ENCODE peak calls at places on chromosome 22, in six cellular contexts. Z is HEK293T; Y is NCI-H524; K is GM10248; N is stimulated activated naive CD4-positive, alpha-beta T cell; L is GM23338. U is an unnamed sample.

GRCh38 chr22:39631381-39631780 is 60.8 kb downstream of the CACNA1I start:
- DNase-seq in Z (no peak), Y (no peak), K (no peak), N (no peak), L (no peak), U (no peak)

GRCh38 chr22:26318975-26319374 is 110.1 kb upstream of the ASPHD2 start:
- DNase-seq in Z (no peak), Y (no peak), K (no peak), N (no peak), L (peak), U (no peak)

GRCh38 chr22:46010177-46010867 is 33.4 kb upstream of the WNT7B start:
- DNase-seq in Z (no peak), Y (no peak), K (no peak), N (no peak), L (no peak), U (no peak)

GRCh38 chr22:23970201-23970641 is 3.5 kb downstream of the DDTL start:
- DNase-seq in Z (no peak), Y (no peak), K (no peak), N (no peak), L (no peak), U (no peak)

GRCh38 chr22:27453688-27454087 is 347.9 kb downstream of the MN1 start:
- DNase-seq in Z (no peak), Y (no peak), K (no peak), N (no peak), L (no peak), U (no peak)

GRCh38 chr22:40392618-40393017 is 22.2 kb downstream of the SGSM3 start:
- DNase-seq in Z (no peak), Y (no peak), K (no peak), N (no peak), L (no peak), U (no peak)

GRCh38 chr22:27124336-27125023 is 467.1 kb downstream of the MIAT start:
- DNase-seq in Z (no peak), Y (peak), K (no peak), N (no peak), L (no peak), U (no peak)

GRCh38 chr22:30602049-30602448 is 4.9 kb upstream of the TCN2 start:
- DNase-seq in Z (no peak), Y (no peak), K (no peak), N (peak), L (peak), U (no peak)

GRCh38 chr22:19232620-19233019 is 54.1 kb upstream of the SLC25A1 start:
- DNase-seq in Z (no peak), Y (no peak), K (no peak), N (no peak), L (no peak), U (no peak)

GRCh38 chr22:24592144-24592845 is 578 bp downstream of the LRRC75B start:
- DNase-seq in Z (no peak), Y (no peak), K (peak), N (no peak), L (peak), U (no peak)

GRCh38 chr22:28269277-28269676 is 350.2 kb upstream of the PITPNB start:
- DNase-seq in Z (no peak), Y (no peak), K (no peak), N (no peak), L (no peak), U (no peak)

GRCh38 chr22:33325232-33326004 is 267.2 kb upstream of the SYN3 start:
- DNase-seq in Z (no peak), Y (no peak), K (peak), N (no peak), L (no peak), U (peak)

GRCh38 chr22:47658182-47658581 is 895.7 kb downstream of the TBC1D22A start:
- DNase-seq in Z (no peak), Y (no peak), K (no peak), N (no peak), L (no peak), U (no peak)

GRCh38 chr22:37581534-37581933 is 1.6 kb upstream of the LGALS2 start:
- DNase-seq in Z (no peak), Y (no peak), K (no peak), N (no peak), L (no peak), U (no peak)

GRCh38 chr22:32794449-32795213 is 6.9 kb upstream of the TIMP3 start:
- DNase-seq in Z (no peak), Y (no peak), K (no peak), N (no peak), L (peak), U (no peak)

GRCh38 chr22:37237371-37238268 is 6.4 kb downstream of the RAC2 start:
- DNase-seq in Z (no peak), Y (no peak), K (no peak), N (peak), L (no peak), U (no peak)

GRCh38 chr22:40681451-40681850 is 2.2 kb downstream of the MCHR1 start:
- DNase-seq in Z (no peak), Y (no peak), K (no peak), N (no peak), L (no peak), U (no peak)

GRCh38 chr22:50577987-50578775 is at the start of gene CPT1B:
- DNase-seq in Z (no peak), Y (no peak), K (no peak), N (no peak), L (peak), U (no peak)

GRCh38 chr22:28599693-28600092 is 79.9 kb downstream of the TTC28 start:
- DNase-seq in Z (no peak), Y (no peak), K (no peak), N (no peak), L (no peak), U (no peak)

GRCh38 chr22:30127749-30128166 is 47.5 kb downstream of the HORMAD2 start:
- DNase-seq in Z (no peak), Y (no peak), K (no peak), N (no peak), L (no peak), U (no peak)

GRCh38 chr22:31276426-31277167 is 15.7 kb downstream of the PIK3IP1 start:
- DNase-seq in Z (no peak), Y (no peak), K (no peak), N (no peak), L (no peak), U (no peak)

GRCh38 chr22:20560716-20561115 is 53.3 kb downstream of the MED15 start:
- DNase-seq in Z (no peak), Y (no peak), K (no peak), N (no peak), L (no peak), U (no peak)

GRCh38 chr22:25202290-25202921 is 2.7 kb downstream of the CRYBB3 start:
- DNase-seq in Z (peak), Y (peak), K (peak), N (peak), L (peak), U (peak)

GRCh38 chr22:50498322-50498861 is 9.1 kb downstream of the LMF2 start:
- DNase-seq in Z (peak), Y (peak), K (peak), N (peak), L (peak), U (no peak)